ENCODE peak calls at places on chromosome X, in eight cellular contexts. Z is lung, T is left lung, O is left ventricle myocardium inferior, P is mucosa of descending colon, K is IMR-90, V is A549, B is aorta. I is an unnamed sample. For H3K4me1, the result is how much of the 10 kb centered on the place peaks cover.

GRCh38 chrX:29661290-29661689 is 554.1 kb upstream of the MAGEB2 start:
- DNase-seq in P (no peak), T (no peak), K (peak), O (no peak), V (peak), B (no peak), Z (no peak), I (no peak)

GRCh38 chrX:125628435-125628834 is 308.8 kb downstream of the TEX13C start:
- DNase-seq in T (no peak), B (no peak), V (no peak), K (no peak), P (no peak), O (no peak), Z (no peak), I (no peak)

GRCh38 chrX:8851487-8851886 is 50.3 kb upstream of the FAM9A start:
- DNase-seq in B (no peak), O (no peak), Z (no peak), T (no peak), K (peak), P (no peak), V (no peak), I (no peak)

GRCh38 chrX:31099536-31100090 is 27.8 kb upstream of the FTHL17 start:
- DNase-seq in P (no peak), K (no peak), T (no peak), Z (no peak), O (no peak), V (no peak), B (no peak), I (no peak)

GRCh38 chrX:13121020-13121419 is 76.6 kb upstream of the FAM9C start:
- DNase-seq in P (no peak), O (no peak), T (no peak), Z (no peak), V (no peak), B (no peak), K (no peak), I (no peak)

GRCh38 chrX:136405126-136405525 is 82.6 kb upstream of the BRS3 start:
- DNase-seq in Z (no peak), T (no peak), O (no peak), V (no peak), P (no peak), B (no peak), K (no peak), I (no peak)

GRCh38 chrX:106168107-106168506 is at the start of gene PWWP3B:
- DNase-seq in O (peak), V (peak), P (peak), T (peak), B (no peak), K (no peak), Z (no peak), I (no peak)

GRCh38 chrX:144627947-144628346 is 619.4 kb upstream of the SPANXN1 start:
- DNase-seq in Z (no peak), O (no peak), V (no peak), T (no peak), P (no peak), B (no peak), K (no peak), I (no peak)

GRCh38 chrX:145524931-145525330 is 277.6 kb downstream of the SPANXN1 start:
- DNase-seq in B (no peak), P (no peak), Z (no peak), K (no peak), T (no peak), V (no peak), O (no peak), I (no peak)

GRCh38 chrX:38220936-38221386 is 290 bp upstream of the SRPX start:
- DNase-seq in V (no peak), O (peak), T (no peak), Z (no peak), B (no peak), K (peak), P (no peak), I (no peak)

DNA sequence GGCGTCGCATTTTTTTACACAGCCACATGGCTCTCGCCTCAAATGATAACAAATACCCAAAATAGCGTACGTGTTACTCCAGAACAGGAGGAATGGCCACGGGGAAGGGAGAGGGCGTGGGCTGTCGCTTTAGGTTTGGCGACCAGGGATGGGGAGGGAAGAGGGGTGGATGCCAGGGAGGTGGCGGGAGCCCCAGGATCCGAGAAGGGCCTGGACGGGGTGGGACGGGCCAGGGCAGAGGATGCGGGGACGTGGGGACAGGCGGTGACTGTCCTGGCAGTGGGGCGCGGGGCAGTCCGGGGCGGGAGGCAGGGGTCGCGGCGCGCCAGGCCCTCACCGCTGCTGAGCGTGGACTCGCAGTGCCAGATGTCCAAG is 631 bp downstream of the TMEM47 start:
- DNase-seq in B (peak), V (no peak), Z (no peak), K (no peak), P (no peak), T (peak), O (peak), I (no peak)
- H3K4me3 ChIP-seq in B (peak), V (peak), Z (peak), K (peak), P (no peak), T (peak), O (peak), I (peak)

DNA sequence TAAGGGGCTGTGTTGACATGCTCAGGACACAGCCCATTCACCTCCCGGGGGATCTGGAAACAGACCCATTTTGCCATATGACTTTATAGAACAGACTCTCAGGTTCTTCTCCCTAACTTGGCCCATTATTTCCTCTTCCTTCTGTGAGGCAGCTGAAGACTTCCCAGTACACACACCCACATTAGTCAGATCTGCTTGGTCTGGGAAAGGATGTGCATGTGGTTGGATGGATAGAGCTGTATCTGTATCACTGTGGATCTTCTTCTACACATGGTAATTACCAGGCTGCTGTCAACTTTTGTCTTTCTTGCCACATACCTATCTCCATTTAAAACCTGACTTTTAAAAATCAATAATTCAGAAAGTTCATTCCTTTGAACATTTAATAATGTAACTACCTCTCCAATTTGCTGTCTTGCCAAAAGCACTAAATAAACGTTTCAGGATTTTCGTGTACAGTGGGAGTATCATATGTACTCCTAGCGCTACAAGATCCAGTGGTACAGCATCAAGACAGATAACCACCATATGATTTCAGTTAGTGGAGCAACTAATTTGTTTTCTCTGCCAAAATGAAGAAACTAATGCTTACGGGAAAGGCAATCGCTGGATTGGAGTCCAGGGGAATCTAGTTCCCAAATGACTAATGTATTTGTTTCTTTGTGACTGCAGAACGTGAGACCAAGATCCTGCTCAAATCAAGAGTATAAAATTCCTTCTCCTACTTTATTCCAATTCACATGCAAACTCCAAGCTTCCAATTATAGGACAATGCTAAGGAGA is 134.1 kb upstream of the MAP3K15 start:
- DNase-seq in P (no peak), O (no peak), T (no peak), V (no peak), B (no peak), K (peak), Z (no peak), I (no peak)
- H3K4me1 ChIP-seq in P (under half), O (under half), T (under half), V (under half), B (under half), K (under half), Z (under half), I (under half)

GRCh38 chrX:129193357-129193756 is 329.9 kb downstream of the SMARCA1 start:
- DNase-seq in O (peak), T (no peak), Z (no peak), B (peak), V (no peak), K (no peak), P (peak), I (no peak)

GRCh38 chrX:129188223-129188622 is 335.1 kb downstream of the SMARCA1 start:
- DNase-seq in T (no peak), P (no peak), Z (no peak), B (no peak), V (no peak), K (no peak), O (no peak), I (no peak)
- H3K4me3 ChIP-seq in T (no peak), P (no peak), Z (no peak), B (no peak), V (no peak), K (no peak), O (no peak), I (no peak)

GRCh38 chrX:107565005-107565404 is 63.3 kb upstream of the PRPS1 start:
- DNase-seq in V (no peak), Z (no peak), T (no peak), O (no peak), B (no peak), P (no peak), K (no peak), I (no peak)
- H3K4me1 ChIP-seq in V (under half), Z (under half), T (under half), O (under half), B (under half), P (under half), K (under half), I (under half)

DNA sequence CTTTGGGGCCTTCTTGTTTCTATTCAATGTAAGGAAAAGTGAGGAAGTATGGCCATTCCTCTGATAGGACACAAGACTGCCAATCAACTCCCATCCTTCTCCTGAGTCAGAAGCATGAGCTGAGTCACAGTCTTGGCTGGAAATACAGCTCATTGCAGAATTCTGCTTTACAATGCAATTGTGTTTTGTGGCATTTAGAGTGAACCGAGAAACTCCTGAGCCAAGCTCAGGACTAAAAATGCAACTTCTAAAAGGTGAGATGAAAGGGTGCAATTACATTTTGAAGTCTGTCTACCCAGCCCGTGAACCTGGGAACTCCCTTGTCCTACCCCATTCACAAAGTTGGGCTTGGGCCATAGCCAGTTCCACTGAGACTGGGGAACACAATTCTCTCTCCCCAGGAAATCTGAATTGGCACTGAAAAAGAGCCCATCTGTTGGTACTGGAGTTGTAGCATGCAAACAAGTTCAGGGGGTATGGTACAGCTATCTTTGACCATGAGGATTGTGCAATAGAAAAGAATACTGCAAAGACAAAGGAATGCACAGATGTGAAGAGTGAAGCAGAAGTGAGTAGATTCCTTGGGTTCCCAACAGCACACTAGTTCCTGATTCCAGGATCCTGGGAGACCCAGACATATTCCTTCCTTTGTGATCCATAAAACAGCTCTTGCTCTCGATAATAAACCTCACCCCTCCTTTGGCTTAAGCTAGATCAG is 43.1 kb upstream of the CTAG2 start:
- DNase-seq in P (no peak), O (no peak), Z (no peak), V (peak), K (peak), T (no peak), B (no peak), I (no peak)
- H3K4me3 ChIP-seq in P (no peak), O (no peak), Z (no peak), V (no peak), K (no peak), T (no peak), B (no peak), I (no peak)

GRCh38 chrX:41688154-41688553 is 619 bp upstream of the GPR34 start:
- DNase-seq in B (no peak), T (no peak), Z (no peak), P (no peak), V (no peak), O (no peak), K (no peak), I (no peak)
- H3K4me1 ChIP-seq in B (under half), T (under half), Z (under half), P (under half), V (under half), O (under half), K (under half), I (under half)

GRCh38 chrX:133984857-133985163 is 584 bp downstream of the GPC3 start:
- DNase-seq in P (no peak), Z (no peak), T (no peak), V (no peak), B (no peak), K (no peak), O (no peak), I (no peak)
- H3K4me3 ChIP-seq in P (no peak), Z (no peak), T (peak), V (no peak), B (no peak), K (no peak), O (peak), I (no peak)

DNA sequence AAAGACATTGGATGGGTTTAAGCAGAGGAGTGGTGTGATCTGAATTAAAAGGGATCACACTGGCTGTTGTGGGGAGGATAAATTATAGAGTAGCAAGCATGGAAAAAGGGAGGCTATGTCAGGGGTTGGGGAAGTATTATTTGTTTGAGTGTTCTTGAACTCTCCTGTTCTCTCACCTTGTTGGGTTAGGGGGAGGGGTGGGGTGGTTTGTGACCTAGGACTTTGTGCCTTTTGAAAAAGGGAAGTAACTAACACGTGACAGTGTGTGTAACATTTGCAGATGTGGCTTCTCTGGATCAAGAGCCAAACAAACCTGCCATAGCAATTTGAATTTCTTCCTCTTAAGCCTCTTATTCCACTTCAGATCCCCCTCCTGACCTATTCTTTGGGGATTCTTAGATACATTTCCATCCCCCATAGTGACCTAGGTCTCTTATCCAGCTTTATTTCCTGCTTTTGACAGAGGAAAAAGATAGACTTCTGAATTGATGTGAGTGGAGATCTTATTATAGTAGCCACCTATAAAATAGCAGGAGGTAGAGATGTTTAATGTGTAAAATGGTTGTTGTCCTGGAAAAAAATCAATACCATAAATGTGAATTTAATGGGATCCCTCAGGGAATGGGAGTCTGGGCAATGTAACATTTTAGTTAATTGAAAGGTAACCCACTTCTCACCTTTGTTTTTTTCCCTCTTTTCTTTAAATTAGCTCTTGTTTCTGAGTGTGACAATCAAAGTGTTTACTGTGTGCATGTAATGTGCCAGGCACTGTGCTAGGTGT is 120.4 kb downstream of the CT47B1 start:
- DNase-seq in Z (no peak), T (no peak), B (no peak), K (no peak), O (no peak), P (peak), V (no peak), I (no peak)
- H3K4me1 ChIP-seq in Z (under half), T (under half), B (under half), K (under half), O (under half), P (under half), V (under half), I (under half)

GRCh38 chrX:102985182-102985581 is 48.1 kb downstream of the RAB40AL start:
- DNase-seq in B (no peak), K (no peak), P (peak), O (no peak), Z (no peak), V (no peak), T (no peak), I (no peak)
- H3K4me3 ChIP-seq in B (no peak), K (no peak), P (no peak), O (no peak), Z (no peak), V (no peak), T (no peak), I (no peak)

GRCh38 chrX:154544885-154545284 is 1.8 kb downstream of the G6PD start:
- DNase-seq in O (no peak), B (no peak), P (no peak), T (peak), Z (no peak), K (no peak), V (no peak), I (no peak)
- H3K4me1 ChIP-seq in O (under half), B (under half), P (under half), T (half or more), Z (under half), K (under half), V (half or more), I (under half)

I was measured in SJSA1.